ENCODE peak calls at places on chromosomes 1 and 21, in seven cellular contexts. B is thyroid gland, W is adrenal gland, J is fibroblast of lung, L is Calu3, I is lower leg skin, O is upper lobe of right lung. A is an unnamed sample.

GRCh38 chr1:227369102-227369760 is 50.9 kb upstream of the CDC42BPA start:
- DNase-seq in I (no peak), B (peak), O (no peak), W (no peak), L (no peak), J (no peak), A (no peak)

GRCh38 chr1:214464303-214465287 is 86.8 kb downstream of the PTPN14 start:
- DNase-seq in I (no peak), W (no peak), B (peak), O (no peak), L (no peak), J (no peak), A (no peak)

GRCh38 chr1:64745986-64746940 is 1.4 kb downstream of the RAVER2 start:
- DNase-seq in O (no peak), W (no peak), I (no peak), B (peak), L (no peak), J (no peak), A (peak)

GRCh38 chr1:114153051-114153620 is 533 bp downstream of the SYT6 start:
- DNase-seq in W (no peak), L (no peak), O (no peak), J (no peak), I (no peak), B (no peak), A (no peak)

GRCh38 chr1:33429846-33430750 is 797 bp downstream of the PHC2 start:
- DNase-seq in I (no peak), L (peak), O (no peak), B (peak), J (no peak), W (peak), A (peak)

GRCh38 chr1:17293681-17294415 is 14.1 kb upstream of the PADI4 start:
- DNase-seq in B (no peak), I (no peak), J (no peak), L (no peak), W (no peak), O (no peak), A (no peak)

GRCh38 chr1:5403935-5404334 is 588.3 kb downstream of the NPHP4 start:
- DNase-seq in I (no peak), L (no peak), J (no peak), W (no peak), O (no peak), B (no peak), A (no peak)

GRCh38 chr1:10973552-10973951 is 38.9 kb upstream of the TARDBP start:
- DNase-seq in I (no peak), W (no peak), B (no peak), L (no peak), J (peak), O (no peak), A (peak)

GRCh38 chr1:24896596-24897262 is 33.3 kb downstream of the RUNX3 start:
- DNase-seq in I (no peak), B (no peak), W (no peak), J (no peak), O (no peak), L (no peak), A (no peak)

GRCh38 chr1:115436596-115436995 is 98.5 kb upstream of the NGF start:
- DNase-seq in J (no peak), W (no peak), O (no peak), I (no peak), B (no peak), L (no peak), A (no peak)

GRCh38 chr1:162213281-162213909 is 143.9 kb downstream of the NOS1AP start:
- DNase-seq in J (peak), B (peak), I (peak), W (peak), O (peak), L (peak), A (peak)

GRCh38 chr1:232508161-232508661 is 121.7 kb downstream of the SIPA1L2 start:
- DNase-seq in B (no peak), I (no peak), L (no peak), J (no peak), O (no peak), W (no peak), A (peak)

GRCh38 chr1:246107516-246108277 is 399.4 kb downstream of the SMYD3 start:
- DNase-seq in J (peak), I (no peak), O (no peak), L (no peak), B (no peak), W (no peak), A (peak)

GRCh38 chr21:33684923-33685560 is 42.7 kb downstream of the ITSN1 start:
- DNase-seq in J (no peak), O (no peak), W (no peak), L (no peak), I (no peak), B (no peak), A (no peak)

GRCh38 chr21:43691801-43692200 is 27.1 kb upstream of the PDXK start:
- DNase-seq in L (no peak), I (no peak), B (no peak), W (no peak), O (no peak), J (no peak), A (no peak)

GRCh38 chr1:98783821-98784220 is 122.3 kb downstream of the SNX7 start:
- DNase-seq in I (no peak), J (no peak), B (no peak), W (no peak), O (no peak), L (no peak), A (no peak)

GRCh38 chr1:191348328-191348727 is 809.9 kb upstream of the RGS18 start:
- DNase-seq in I (no peak), O (no peak), L (no peak), W (no peak), J (no peak), B (no peak), A (no peak)

GRCh38 chr1:81230983-81231728 is 569.6 kb upstream of the ADGRL2 start:
- DNase-seq in I (no peak), B (no peak), O (no peak), L (no peak), J (no peak), W (no peak), A (no peak)

GRCh38 chr21:39109596-39110210 is 73.5 kb downstream of the PSMG1 start:
- DNase-seq in I (no peak), O (no peak), L (no peak), B (no peak), W (no peak), J (no peak), A (no peak)

GRCh38 chr1:8409107-8409506 is 91.2 kb downstream of the SLC45A1 start:
- DNase-seq in L (no peak), W (no peak), O (no peak), B (no peak), I (no peak), J (peak), A (peak)

GRCh38 chr1:8908388-8909151 is 30.1 kb upstream of the ENO1 start:
- DNase-seq in J (no peak), I (no peak), B (no peak), W (no peak), L (no peak), O (no peak), A (peak)

GRCh38 chr1:214793708-214794107 is 190.7 kb downstream of the CENPF start:
- DNase-seq in W (no peak), B (no peak), L (no peak), J (no peak), I (no peak), O (no peak), A (no peak)

GRCh38 chr1:103461171-103462105 is 64.1 kb upstream of the RNPC3 start:
- DNase-seq in L (no peak), I (no peak), W (no peak), O (no peak), B (no peak), J (peak), A (peak)

GRCh38 chr1:93414749-93415148 is 33.2 kb upstream of the FNBP1L start:
- DNase-seq in B (peak), J (no peak), O (no peak), W (no peak), I (no peak), L (no peak), A (no peak)

GRCh38 chr1:55854911-55855310 is 639.7 kb upstream of the USP24 start:
- DNase-seq in L (no peak), I (no peak), J (peak), O (no peak), W (no peak), B (no peak), A (no peak)

GRCh38 chr21:36709030-36709867 is 10.3 kb downstream of the SIM2 start:
- DNase-seq in I (no peak), W (no peak), O (peak), B (no peak), L (no peak), J (no peak), A (no peak)

GRCh38 chr21:23541571-23541970 is 2065.7 kb downstream of the MRPL39 start:
- DNase-seq in J (no peak), I (no peak), L (no peak), O (no peak), B (no peak), W (no peak), A (peak)

GRCh38 chr1:89540406-89540970 is 15.9 kb downstream of the LRRC8B start:
- DNase-seq in O (no peak), W (no peak), B (no peak), I (no peak), L (no peak), J (no peak), A (no peak)

GRCh38 chr1:67646145-67647035 is 38.6 kb upstream of the GADD45A start:
- DNase-seq in B (peak), I (no peak), J (peak), W (peak), O (no peak), L (no peak), A (no peak)

GRCh38 chr1:63935148-63935547 is 161.3 kb downstream of the ROR1 start:
- DNase-seq in B (peak), L (peak), O (no peak), J (peak), I (no peak), W (peak), A (peak)

GRCh38 chr1:45543599-45544417 is 6.8 kb upstream of the AKR1A1 start:
- DNase-seq in I (peak), B (peak), W (peak), L (no peak), O (peak), J (no peak), A (no peak)

GRCh38 chr1:53390736-53391135 is 62.9 kb upstream of the LRP8 start:
- DNase-seq in B (no peak), L (no peak), O (no peak), W (no peak), J (no peak), I (no peak), A (no peak)

GRCh38 chr1:151562661-151563060 is 22.6 kb downstream of the TUFT1 start:
- DNase-seq in J (no peak), I (no peak), W (no peak), O (no peak), L (no peak), B (no peak), A (no peak)
- TF ChIP-seq CTCF in J (no peak), I (no peak), W (no peak), O (no peak), L (no peak), B (no peak), A (no peak)

DNA sequence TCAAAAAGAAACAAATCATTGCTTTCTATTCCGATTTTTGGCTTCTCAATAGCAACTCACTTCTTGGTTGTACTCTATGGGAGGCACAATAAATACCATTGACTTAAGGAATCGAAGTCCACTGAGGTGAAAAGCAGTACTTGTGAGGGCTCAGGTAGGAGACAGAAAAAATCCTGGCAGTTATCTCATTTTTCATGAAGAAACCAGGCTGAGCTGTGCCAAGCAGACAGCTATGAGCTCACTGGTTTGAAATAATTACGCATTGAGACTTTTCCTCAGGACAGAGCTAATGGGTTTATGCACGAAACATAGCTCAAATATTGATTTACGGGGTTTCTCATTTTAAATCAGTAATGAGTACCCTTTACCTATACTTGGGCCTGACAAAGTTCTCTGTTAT is 18.5 kb downstream of the COLGALT2 start:
- DNase-seq in O (no peak), J (no peak), W (no peak), I (no peak), B (peak), L (no peak), A (no peak)
- TF ChIP-seq CTCF in O (no peak), J (no peak), W (no peak), I (no peak), B (no peak), L (no peak), A (no peak)

GRCh38 chr1:156684227-156684782 is 7.1 kb upstream of the NES start:
- DNase-seq in J (no peak), L (no peak), O (no peak), I (no peak), W (no peak), B (no peak), A (peak)
- TF ChIP-seq CTCF in J (no peak), L (no peak), O (no peak), I (no peak), W (no peak), B (no peak), A (no peak)

DNA sequence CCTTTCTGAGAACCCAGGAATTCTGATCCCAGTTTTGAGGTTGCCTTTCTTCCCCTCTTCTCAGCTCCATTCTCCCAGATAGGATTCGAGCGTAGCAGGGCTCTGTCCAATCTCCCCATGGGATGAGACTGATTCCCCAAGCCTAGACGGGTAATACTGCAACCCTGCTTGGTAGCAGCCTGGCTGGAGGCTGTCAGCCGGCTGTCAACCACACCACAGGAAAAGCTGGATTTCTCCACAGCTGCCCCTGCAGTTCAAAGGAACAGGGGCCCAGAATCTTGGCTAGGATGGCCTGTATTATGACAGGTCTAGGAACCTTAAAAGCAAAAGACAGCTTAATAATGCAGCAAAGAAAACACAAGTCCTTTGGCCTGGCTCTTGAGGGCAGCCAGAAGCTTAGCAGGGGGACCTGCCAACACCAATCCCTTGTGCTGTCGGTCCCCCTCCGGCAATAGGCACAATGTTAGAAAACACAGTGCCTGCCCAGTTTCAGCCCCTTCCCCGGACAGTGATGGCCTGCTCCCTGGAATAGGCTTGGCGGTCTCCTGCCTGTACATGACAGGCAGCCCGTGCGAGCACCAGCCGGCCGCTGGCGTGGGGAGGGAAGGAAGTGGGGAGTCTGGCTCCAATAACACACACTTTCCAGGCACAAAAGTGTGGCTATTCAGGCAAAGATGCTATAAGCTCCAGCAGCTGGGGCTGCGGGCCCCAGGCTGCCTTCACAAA is 90.6 kb downstream of the TRABD2B start:
- DNase-seq in W (no peak), J (no peak), I (no peak), O (no peak), L (no peak), B (no peak), A (no peak)
- TF ChIP-seq CTCF in W (no peak), J (no peak), I (no peak), O (no peak), L (no peak), B (no peak), A (no peak)

DNA sequence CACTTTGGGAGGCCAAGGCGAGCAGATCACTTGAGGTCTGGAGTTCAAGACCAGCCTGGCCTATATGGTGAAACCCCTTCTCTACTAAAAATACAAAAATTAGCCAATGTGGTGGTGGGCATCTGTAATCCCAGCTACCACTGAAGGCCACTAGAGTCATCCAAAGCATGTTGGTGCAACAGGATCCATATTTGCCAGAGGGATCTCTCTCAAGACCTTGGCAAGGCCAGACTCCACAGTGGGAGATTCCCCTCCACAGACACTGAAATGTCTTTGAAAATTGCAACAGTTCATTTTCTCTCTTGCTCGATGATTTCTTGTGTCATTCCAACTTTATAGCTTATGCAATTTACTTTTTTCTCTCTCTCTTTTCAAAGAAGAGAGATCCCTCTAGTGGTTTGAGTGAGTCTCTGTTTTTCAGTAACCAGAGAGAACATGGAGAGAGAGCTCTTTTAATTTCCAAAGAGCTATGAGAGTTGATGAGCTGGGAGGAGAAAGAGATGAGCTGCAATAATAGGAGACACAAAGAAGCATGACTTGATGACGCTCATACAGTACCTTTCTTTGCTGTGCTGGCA is 176.8 kb upstream of the USP25 start:
- DNase-seq in B (no peak), W (no peak), L (no peak), I (no peak), J (peak), O (no peak), A (peak)
- TF ChIP-seq CTCF in B (peak), W (no peak), L (no peak), I (no peak), J (peak), O (peak), A (peak)

A was measured in MCF 10A.